ENCODE peak calls at places on chromosomes 1 and 21, in six cellular contexts. P is Calu3; Z is neuronal stem cell; X is stimulated activated CD8-positive, alpha-beta memory T cell treated with anti-CD3 and anti-CD28 coated beads, Interleukin-15, amount 100 ng/mL, for 1 hour; B is NCI-H69; W is ureter. G is an unnamed sample.

GRCh38 chr1:56073614-56074356 is 505.6 kb downstream of the PLPP3 start:
- DNase-seq in P (no peak), Z (no peak), X (no peak), B (no peak), W (peak), G (peak)

GRCh38 chr1:206931709-206932108 is 10.0 kb upstream of the FCMR start:
- DNase-seq in P (no peak), Z (no peak), X (no peak), B (no peak), W (no peak), G (no peak)

GRCh38 chr1:235767795-235768194 is 98.9 kb downstream of the LYST start:
- DNase-seq in P (no peak), Z (no peak), X (no peak), B (no peak), W (no peak), G (no peak)

GRCh38 chr21:14923468-14923867 is 141.3 kb downstream of the NRIP1 start:
- DNase-seq in P (no peak), Z (no peak), X (no peak), B (no peak), W (no peak), G (no peak)

GRCh38 chr1:44310006-44310405 is 45.1 kb downstream of the ERI3 start:
- DNase-seq in P (no peak), Z (no peak), X (no peak), B (no peak), W (no peak), G (no peak)

GRCh38 chr1:161260939-161261858 is 2.7 kb downstream of the PCP4L1 start:
- DNase-seq in P (no peak), Z (no peak), X (no peak), B (peak), W (no peak), G (no peak)

GRCh38 chr1:67532452-67533216 is 102.4 kb upstream of the SERBP1 start:
- DNase-seq in P (peak), Z (peak), X (no peak), B (peak), W (peak), G (no peak)

GRCh38 chr1:227351443-227351842 is 33.2 kb upstream of the CDC42BPA start:
- DNase-seq in P (no peak), Z (no peak), X (no peak), B (no peak), W (no peak), G (no peak)

GRCh38 chr1:231663211-231663792 is 36.7 kb downstream of the DISC1 start:
- DNase-seq in P (no peak), Z (no peak), X (no peak), B (no peak), W (no peak), G (no peak)

GRCh38 chr1:219385786-219386427 is 212.2 kb downstream of the LYPLAL1 start:
- DNase-seq in P (peak), Z (peak), X (no peak), B (peak), W (peak), G (no peak)

GRCh38 chr1:35554261-35555211 is 2.7 kb downstream of the KIAA0319L start:
- DNase-seq in P (no peak), Z (no peak), X (no peak), B (peak), W (no peak), G (no peak)

GRCh38 chr21:43984905-43985689 is 27.0 kb upstream of the TRAPPC10 start:
- DNase-seq in P (no peak), Z (no peak), X (no peak), B (no peak), W (no peak), G (no peak)

GRCh38 chr1:12554521-12555305 is 63.3 kb downstream of the DHRS3 start:
- DNase-seq in P (no peak), Z (no peak), X (no peak), B (no peak), W (no peak), G (peak)

GRCh38 chr1:117702654-117703053 is 96.8 kb downstream of the TENT5C start:
- DNase-seq in P (no peak), Z (no peak), X (no peak), B (no peak), W (no peak), G (no peak)

GRCh38 chr1:82464362-82464931 is 663.7 kb downstream of the ADGRL2 start:
- DNase-seq in P (peak), Z (no peak), X (no peak), B (peak), W (peak), G (no peak)